ENCODE peak calls at places on chromosomes 4 and X, in five cellular contexts. U is GM18507, V is CMK, O is GM20000, A is occipital lobe. C is an unnamed sample.
A peak's percentile ranks its signal among the peaks of the same experiment; 100 is the strongest.

GRCh38 chr4:128349921-128350320 is 62.3 kb upstream of the PGRMC2 start:
- DNase-seq in A (no peak), U (no peak), O (no peak), V (no peak), C (no peak)

GRCh38 chrX:151703487-151703886 is 8.2 kb downstream of the PRRG3 start:
- DNase-seq in A (peak; percentile 6), O (no peak), U (no peak), V (no peak), C (no peak)

GRCh38 chr4:119940557-119940956 is 126.1 kb downstream of the MAD2L1 start:
- DNase-seq in U (no peak), O (no peak), A (no peak), V (no peak), C (no peak)

GRCh38 chr4:186760576-186760975 is 36.9 kb upstream of the FAT1 start:
- DNase-seq in A (no peak), V (no peak), U (no peak), O (no peak), C (no peak)

GRCh38 chrX:45843518-45843917 is 642.8 kb upstream of the DIPK2B start:
- DNase-seq in A (no peak), O (peak; percentile 15), U (no peak), V (no peak), C (no peak)

GRCh38 chr4:74378573-74378972 is 13.6 kb downstream of the EREG start:
- DNase-seq in O (no peak), A (no peak), U (no peak), V (no peak), C (no peak)

GRCh38 chrX:45774961-45775360 is 574.3 kb upstream of the DIPK2B start:
- DNase-seq in V (no peak), U (no peak), A (no peak), O (no peak), C (no peak)

GRCh38 chr4:177986236-177986635 is 544.0 kb upstream of the AGA start:
- DNase-seq in V (no peak), U (no peak), O (no peak), A (no peak), C (no peak)